ENCODE peak calls at places on chromosomes 4 and X, in seven cellular contexts. O is GM20000; K is iPS-NIHi11; C is endothelial cell; R is activated naive CD4-positive, alpha-beta T cell; T is activated CD8-positive, alpha-beta T cell treated with anti-CD3 and anti-CD28 coated beads for 36 hours; G is SK-N-SH. D is an unnamed sample.
A peak's percentile ranks its signal among the peaks of the same experiment; 100 is the strongest.

GRCh38 chr4:80182237-80182866 is 15.0 kb upstream of the PRDM8 start:
- DNase-seq in O (peak; percentile 46), K (no peak), C (no peak), R (no peak), T (peak; percentile 62), G (no peak), D (peak; percentile 64)

GRCh38 chrX:23332101-23332887 is 2.4 kb upstream of the PTCHD1 start:
- DNase-seq in O (no peak), K (peak; percentile 6), C (no peak), R (no peak), T (peak; percentile 28), G (peak; percentile 47), D (peak; percentile 35)

GRCh38 chr4:166042510-166043055 is 169.5 kb downstream of the TLL1 start:
- DNase-seq in O (no peak), K (no peak), C (no peak), R (no peak), T (no peak), G (no peak), D (no peak)

GRCh38 chrX:107683124-107683895 is 55.0 kb downstream of the PRPS1 start:
- DNase-seq in O (no peak), K (no peak), C (no peak), R (no peak), T (no peak), G (no peak), D (no peak)

GRCh38 chrX:41238543-41238942 is 95.4 kb upstream of the DDX3X start:
- DNase-seq in O (no peak), K (no peak), C (no peak), R (no peak), T (no peak), G (no peak), D (no peak)

GRCh38 chr4:114019972-114020358 is 40.5 kb upstream of the ARSJ start:
- DNase-seq in O (no peak), K (no peak), C (no peak), R (no peak), T (no peak), G (no peak), D (no peak)

GRCh38 chr4:21118301-21118700 is 418.0 kb downstream of the PACRGL start:
- DNase-seq in O (no peak), K (no peak), C (no peak), R (no peak), T (no peak), G (no peak), D (no peak)

GRCh38 chr4:139715721-139716391 is 50.2 kb downstream of the MGST2 start:
- DNase-seq in O (no peak), K (no peak), C (no peak), R (no peak), T (no peak), G (no peak), D (no peak)

GRCh38 chr4:60089546-60090273 is 1110.4 kb upstream of the ADGRL3 start:
- DNase-seq in O (no peak), K (peak; percentile 19), C (no peak), R (no peak), T (no peak), G (no peak), D (no peak)

GRCh38 chr4:42786350-42787070 is 106.0 kb upstream of the GRXCR1 start:
- DNase-seq in O (no peak), K (peak; percentile 35), C (no peak), R (no peak), T (no peak), G (no peak), D (peak; percentile 3)

GRCh38 chrX:76850851-76851250 is 423.3 kb downstream of the MAGEE1 start:
- DNase-seq in O (no peak), K (peak; percentile 12), C (no peak), R (no peak), T (no peak), G (no peak), D (peak; percentile 0)

GRCh38 chr4:36322921-36323354 is 41.5 kb downstream of the DTHD1 start:
- DNase-seq in O (peak; percentile 20), K (no peak), C (no peak), R (no peak), T (peak; percentile 67), G (no peak), D (no peak)

GRCh38 chrX:23919706-23920320 is 12.0 kb downstream of the CXorf58 start:
- DNase-seq in O (no peak), K (no peak), C (peak; percentile 10), R (no peak), T (peak; percentile 21), G (no peak), D (no peak)

GRCh38 chr4:65791111-65791806 is 121.0 kb upstream of the EPHA5 start:
- DNase-seq in O (no peak), K (no peak), C (no peak), R (no peak), T (no peak), G (no peak), D (no peak)

GRCh38 chr4:105102026-105102425 is 44.6 kb upstream of the TET2 start:
- DNase-seq in O (no peak), K (no peak), C (no peak), R (no peak), T (no peak), G (no peak), D (no peak)

GRCh38 chr4:8050555-8051206 is 107.9 kb downstream of the ABLIM2 start:
- DNase-seq in O (no peak), K (peak; percentile 63), C (no peak), R (no peak), T (no peak), G (peak; percentile 88), D (peak; percentile 61)

GRCh38 chr4:48909697-48910096 is 3.1 kb upstream of the OCIAD2 start:
- DNase-seq in O (no peak), K (peak; percentile 23), C (no peak), R (peak; percentile 10), T (peak; percentile 87), G (peak; percentile 17), D (no peak)

GRCh38 chrX:56766554-56767412 is 37.7 kb downstream of the NBDY start:
- DNase-seq in O (no peak), K (no peak), C (no peak), R (no peak), T (no peak), G (peak; percentile 19), D (no peak)

GRCh38 chr4:118034061-118034785 is at the start of gene NDST3:
- DNase-seq in O (peak; percentile 51), K (peak; percentile 74), C (peak; percentile 70), R (no peak), T (peak; percentile 40), G (peak; percentile 81), D (peak; percentile 91)

GRCh38 chr4:140858897-140859296 is 102.7 kb upstream of the TBC1D9 start:
- DNase-seq in O (no peak), K (no peak), C (no peak), R (no peak), T (no peak), G (peak; percentile 49), D (no peak)

GRCh38 chr4:62225972-62226371 is 1025.8 kb downstream of the ADGRL3 start:
- DNase-seq in O (no peak), K (no peak), C (no peak), R (no peak), T (no peak), G (no peak), D (no peak)

GRCh38 chr4:20353646-20354045 is 101.9 kb downstream of the SLIT2 start:
- DNase-seq in O (no peak), K (no peak), C (no peak), R (no peak), T (no peak), G (no peak), D (no peak)

GRCh38 chr4:101784957-101785356 is 5.6 kb upstream of the BANK1 start:
- DNase-seq in O (no peak), K (no peak), C (no peak), R (no peak), T (no peak), G (no peak), D (no peak)

GRCh38 chr4:54400802-54401201 is 171.7 kb downstream of the PDGFRA start:
- DNase-seq in O (no peak), K (no peak), C (peak; percentile 8), R (no peak), T (no peak), G (no peak), D (peak; percentile 60)

GRCh38 chr4:7705602-7706001 is 234.1 kb downstream of the AFAP1 start:
- DNase-seq in O (no peak), K (no peak), C (no peak), R (no peak), T (no peak), G (no peak), D (no peak)